ENCODE peak calls at places on chromosomes 4 and X, in nine cellular contexts. X is testis, Q is A549, F is PC-9, V is right atrium auricular region, U is uterus, Z is PC-3, H is adrenal gland, B is sigmoid colon. R is an unnamed sample.
A peak's percentile ranks its signal among the peaks of the same experiment; 100 is the strongest.

GRCh38 chr4:24180586-24180985 is 290.7 kb upstream of the PPARGC1A start:
- DNase-seq in X (no peak), Q (no peak), F (no peak), V (no peak), U (no peak), Z (no peak), H (no peak), B (no peak), R (no peak)

GRCh38 chr4:175456131-175456530 is 355.9 kb downstream of the GPM6A start:
- DNase-seq in X (no peak), Q (no peak), F (no peak), V (no peak), U (no peak), Z (no peak), H (no peak), B (no peak), R (no peak)

GRCh38 chr4:41750624-41751324 is 2.2 kb upstream of the PHOX2B start:
- DNase-seq in X (no peak), Q (no peak), F (no peak), V (no peak), U (no peak), Z (no peak), H (no peak), B (no peak), R (no peak)

GRCh38 chr4:47933798-47934197 is 19.4 kb upstream of the NFXL1 start:
- DNase-seq in X (no peak), Q (peak; percentile 5), F (no peak), V (no peak), U (no peak), Z (peak; percentile 58), H (no peak), B (no peak), R (no peak)

GRCh38 chr4:77500801-77501200 is 104.8 kb upstream of the CXCL13 start:
- DNase-seq in X (no peak), Q (no peak), F (peak; percentile 1), V (no peak), U (no peak), Z (peak; percentile 24), H (no peak), B (no peak), R (no peak)

GRCh38 chr4:174406416-174406815 is 115.9 kb downstream of the HPGD start:
- DNase-seq in X (peak; percentile 30), Q (no peak), F (no peak), V (no peak), U (no peak), Z (no peak), H (no peak), B (no peak), R (no peak)

GRCh38 chrX:13996650-13997049 is 33.0 kb downstream of the GEMIN8 start:
- DNase-seq in X (no peak), Q (no peak), F (no peak), V (no peak), U (no peak), Z (no peak), H (no peak), B (no peak), R (no peak)

GRCh38 chrX:108396188-108396885 is 41.9 kb downstream of the COL4A6 start:
- DNase-seq in X (no peak), Q (no peak), F (peak; percentile 39), V (no peak), U (no peak), Z (peak; percentile 68), H (no peak), B (no peak), R (no peak)

GRCh38 chr4:187304131-187304530 is 580.5 kb upstream of the FAT1 start:
- DNase-seq in X (no peak), Q (no peak), F (no peak), V (no peak), U (no peak), Z (no peak), H (no peak), B (no peak), R (no peak)

GRCh38 chr4:80362578-80363181 is 27.1 kb downstream of the CFAP299 start:
- DNase-seq in X (peak; percentile 38), Q (no peak), F (peak; percentile 30), V (no peak), U (no peak), Z (peak; percentile 70), H (peak; percentile 23), B (no peak), R (no peak)

GRCh38 chr4:24664956-24665355 is 80.6 kb upstream of the DHX15 start:
- DNase-seq in X (no peak), Q (no peak), F (no peak), V (no peak), U (no peak), Z (no peak), H (no peak), B (no peak), R (no peak)

GRCh38 chr4:59248313-59248712 is 1951.8 kb upstream of the ADGRL3 start:
- DNase-seq in X (no peak), Q (no peak), F (no peak), V (no peak), U (no peak), Z (no peak), H (no peak), B (no peak), R (no peak)

GRCh38 chrX:16897445-16897844 is 27.3 kb upstream of the RBBP7 start:
- DNase-seq in X (no peak), Q (no peak), F (peak; percentile 6), V (no peak), U (no peak), Z (no peak), H (no peak), B (no peak), R (no peak)

GRCh38 chrX:134718329-134719317 is 60.4 kb upstream of the PLAC1 start:
- DNase-seq in X (no peak), Q (peak; percentile 80), F (peak; percentile 85), V (no peak), U (peak; percentile 52), Z (peak; percentile 96), H (no peak), B (peak; percentile 77), R (peak; percentile 45)

GRCh38 chr4:42348692-42349091 is 48.6 kb upstream of the SHISA3 start:
- DNase-seq in X (no peak), Q (no peak), F (no peak), V (no peak), U (no peak), Z (no peak), H (peak; percentile 9), B (no peak), R (no peak)

GRCh38 chr4:75698162-75698962 is 25.2 kb upstream of the G3BP2 start:
- DNase-seq in X (no peak), Q (no peak), F (no peak), V (no peak), U (no peak), Z (no peak), H (no peak), B (no peak), R (no peak)

GRCh38 chr4:129138762-129139496 is 43.0 kb downstream of the C4orf33 start:
- DNase-seq in X (no peak), Q (no peak), F (peak; percentile 16), V (no peak), U (no peak), Z (peak; percentile 67), H (no peak), B (no peak), R (no peak)

GRCh38 chrX:115900425-115900824 is 270.1 kb upstream of the AGTR2 start:
- DNase-seq in X (no peak), Q (no peak), F (no peak), V (no peak), U (no peak), Z (no peak), H (no peak), B (no peak), R (no peak)

GRCh38 chr4:121370729-121371325 is 10.0 kb downstream of the QRFPR start:
- DNase-seq in X (peak; percentile 72), Q (no peak), F (peak; percentile 33), V (peak; percentile 62), U (peak; percentile 24), Z (peak; percentile 59), H (peak; percentile 52), B (no peak), R (peak; percentile 24)

DNA sequence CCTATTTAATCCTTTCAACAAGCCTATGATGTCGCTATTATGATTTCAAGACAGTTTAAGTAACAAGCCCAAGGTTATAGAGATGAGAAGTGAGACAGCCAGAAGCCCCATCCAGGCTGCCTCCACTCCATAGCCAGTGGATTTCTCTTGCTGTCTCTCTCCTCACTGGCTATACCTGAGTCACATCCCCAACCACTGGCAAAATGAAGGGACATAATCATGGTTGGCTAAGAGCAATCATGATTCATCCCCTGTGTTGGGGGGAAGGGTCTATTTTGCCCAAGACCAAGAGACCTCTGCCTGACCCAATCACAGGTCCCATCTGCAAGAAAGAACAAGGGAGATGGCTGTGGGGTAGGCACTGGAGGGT is 334.9 kb upstream of the GATB start:
- DNase-seq in X (no peak), Q (no peak), F (no peak), V (no peak), U (no peak), Z (peak; percentile 46), H (no peak), B (no peak), R (no peak)
- H3K4me1 ChIP-seq in X (no peaks in the 10 kb centered on the region), Q (no peaks in the 10 kb centered on the region), F (peaks cover 6% of the 10 kb centered on the region), V (no peaks in the 10 kb centered on the region), U (no peaks in the 10 kb centered on the region), Z (peaks cover 32% of the 10 kb centered on the region), H (no peaks in the 10 kb centered on the region), B (peaks cover 11% of the 10 kb centered on the region), R (peaks cover 16% of the 10 kb centered on the region)

GRCh38 chr4:10123227-10124101 is 6.9 kb upstream of the WDR1 start:
- DNase-seq in X (no peak), Q (no peak), F (no peak), V (no peak), U (peak; percentile 49), Z (no peak), H (no peak), B (no peak), R (no peak)
- TF ChIP-seq CTCF in X (no peak), Q (no peak), F (no peak), V (no peak), U (no peak), Z (no peak), H (no peak), B (no peak), R (no peak)

GRCh38 chr4:3115637-3116300 is 41.3 kb downstream of the HTT start:
- DNase-seq in X (peak; percentile 48), Q (no peak), F (no peak), V (no peak), U (no peak), Z (no peak), H (no peak), B (no peak), R (no peak)
- H3K4me1 ChIP-seq in X (peaks cover 28% of the 10 kb centered on the region), Q (no peaks in the 10 kb centered on the region), F (no peaks in the 10 kb centered on the region), V (peaks cover 38% of the 10 kb centered on the region), U (no peaks in the 10 kb centered on the region), Z (peaks cover 20% of the 10 kb centered on the region), H (no peaks in the 10 kb centered on the region), B (peaks cover 15% of the 10 kb centered on the region), R (no peaks in the 10 kb centered on the region)

DNA sequence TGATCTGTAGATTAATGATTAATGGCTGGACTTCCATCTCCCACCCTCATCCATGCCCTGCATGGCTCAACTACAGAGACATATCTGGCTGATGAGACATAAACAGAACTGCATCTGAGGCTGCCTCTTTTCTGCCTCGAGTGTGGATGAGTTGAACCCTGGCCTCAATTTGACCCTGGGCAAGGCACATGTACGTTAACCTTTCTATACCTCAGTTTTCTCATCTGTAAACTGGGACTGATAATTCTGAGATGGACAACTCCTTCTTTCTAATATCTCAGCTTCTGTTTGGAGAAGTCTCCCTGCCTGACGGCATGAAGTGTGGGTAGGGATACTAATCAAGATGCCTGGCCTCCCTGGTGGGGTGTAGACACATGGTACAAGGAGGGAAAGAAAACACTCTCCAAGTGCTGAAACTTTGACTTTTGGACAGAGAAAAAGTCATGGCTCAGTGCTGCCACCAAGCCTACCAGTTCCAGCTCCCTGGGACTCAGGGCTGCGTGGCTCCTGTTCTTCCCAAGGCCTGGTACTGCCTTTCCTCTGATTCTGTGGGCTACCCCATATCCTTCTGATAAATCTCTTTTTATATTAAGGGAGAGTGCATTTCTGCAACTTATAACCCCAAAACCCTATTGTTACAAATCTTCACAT is 64.4 kb downstream of the HAUS3 start:
- DNase-seq in X (no peak), Q (no peak), F (no peak), V (no peak), U (no peak), Z (peak; percentile 6), H (no peak), B (no peak), R (no peak)
- TF ChIP-seq CTCF in X (no peak), Q (no peak), F (no peak), V (no peak), U (no peak), Z (peak; percentile 21), H (no peak), B (no peak), R (no peak)